ENCODE peak calls at places on chromosomes 4 and X, in five cellular contexts. X, Y, R, B and F are unnamed samples.

GRCh38 chrX:44431206-44431605 is 87.7 kb upstream of the EFHC2 start:
- DNase-seq in R (no peak), Y (no peak), B (peak), X (no peak), F (no peak)

GRCh38 chrX:119482497-119483480 is 14.5 kb downstream of the SLC25A5 start:
- DNase-seq in R (peak), Y (peak), B (peak), X (peak), F (peak)

GRCh38 chrX:13646154-13646549 is 6.8 kb upstream of the TCEANC start:
- DNase-seq in Y (peak), X (peak), R (peak), B (peak), F (peak)

GRCh38 chr4:52983563-52984303 is 121.6 kb downstream of the RASL11B start:
- DNase-seq in R (peak), B (peak), Y (no peak), X (peak), F (peak)

GRCh38 chr4:108425988-108426387 is 194.4 kb upstream of the RPL34 start:
- DNase-seq in R (no peak), X (no peak), B (no peak), Y (no peak), F (no peak)

GRCh38 chr4:17636696-17637351 is 22.4 kb downstream of the MED28 start:
- DNase-seq in Y (peak), X (peak), R (peak), B (peak), F (peak)

GRCh38 chrX:133414399-133415275 is 652 bp downstream of the GPC4 start:
- DNase-seq in R (peak), B (peak), X (no peak), Y (peak), F (peak)

GRCh38 chr4:114464873-114465272 is 133.7 kb upstream of the UGT8 start:
- DNase-seq in R (no peak), X (no peak), B (no peak), Y (no peak), F (no peak)

GRCh38 chr4:79413032-79413431 is 5.0 kb upstream of the GK2 start:
- DNase-seq in X (no peak), Y (no peak), B (no peak), R (no peak), F (no peak)
- TF ChIP-seq CTCF in X (no peak), Y (no peak), B (no peak), R (no peak), F (no peak)

GRCh38 chrX:77275392-77275791 is 171.8 kb upstream of the FGF16 start:
- DNase-seq in X (no peak), R (no peak), B (no peak), Y (no peak), F (no peak)

DNA sequence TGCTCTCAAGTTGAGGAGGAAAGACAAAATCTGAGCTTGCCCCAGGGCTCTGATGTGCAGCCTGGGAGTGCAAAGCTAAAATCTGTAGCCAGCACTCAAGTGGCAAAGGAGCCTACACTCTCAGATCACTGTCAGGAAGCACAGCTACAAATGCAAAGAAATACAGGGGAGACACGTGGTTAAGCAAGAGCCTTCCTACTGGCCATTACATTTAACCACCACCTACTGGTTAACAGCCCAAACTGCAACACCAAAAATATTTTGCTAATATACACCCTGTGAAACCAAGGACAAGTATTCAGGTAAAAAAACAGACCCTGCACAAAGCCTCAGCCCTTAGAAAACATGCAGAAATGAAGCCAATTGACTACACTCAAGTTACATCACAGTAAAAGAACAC is 170.4 kb upstream of the FGF16 start:
- DNase-seq in X (peak), B (no peak), R (no peak), Y (no peak), F (no peak)
- TF ChIP-seq CTCF in X (no peak), B (peak), R (peak), Y (no peak), F (no peak)

DNA sequence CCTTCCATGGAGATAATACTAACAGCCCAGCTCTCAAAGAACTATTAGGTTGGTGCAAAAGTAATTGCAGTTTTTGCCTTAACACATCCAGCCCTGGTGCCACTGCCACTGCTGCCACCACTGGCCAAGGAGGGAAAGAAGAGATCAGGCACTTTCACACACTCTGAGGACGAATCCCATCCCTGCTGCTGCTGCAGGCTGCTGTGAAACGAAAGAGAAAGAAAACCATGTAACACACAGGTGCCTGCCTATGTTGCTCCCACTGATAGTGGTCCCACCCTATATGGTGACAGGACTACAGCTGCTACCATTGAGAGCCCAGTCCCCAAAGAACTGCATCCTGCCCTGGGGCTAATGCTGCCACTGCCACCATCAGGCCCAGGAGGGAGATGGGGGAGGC is 35.1 kb downstream of the TMLHE start:
- DNase-seq in R (no peak), X (peak), B (no peak), Y (peak), F (no peak)
- TF ChIP-seq CTCF in R (no peak), X (no peak), B (no peak), Y (no peak), F (no peak)

DNA sequence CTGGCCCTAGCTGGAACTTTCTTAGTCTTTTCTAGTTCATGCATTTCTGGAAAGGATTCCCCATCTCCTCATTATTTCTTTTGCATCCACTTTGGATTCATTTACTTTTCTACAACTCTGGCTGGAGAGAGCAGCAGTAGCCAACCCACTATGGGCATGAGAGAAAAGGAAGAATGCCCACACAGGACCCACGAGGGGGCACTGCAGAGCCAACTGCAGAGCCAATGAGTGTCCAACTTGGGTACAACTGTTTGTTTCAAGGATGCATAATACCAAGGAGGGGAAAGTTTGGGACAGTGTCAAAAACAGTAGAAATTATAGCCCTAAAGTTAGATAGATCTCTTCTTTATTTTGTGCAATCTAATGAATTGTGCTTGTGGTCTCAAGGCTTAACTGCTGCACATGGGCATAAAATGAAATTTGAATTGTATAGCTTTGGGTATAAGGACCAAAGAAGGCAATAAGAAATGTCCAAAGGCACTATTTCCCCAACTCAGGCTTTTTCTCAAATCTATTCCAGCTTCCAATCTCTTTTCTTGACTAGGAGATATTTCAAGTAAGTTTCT is 230.6 kb downstream of the NSUN7 start:
- DNase-seq in B (no peak), Y (no peak), R (no peak), X (peak), F (no peak)
- TF ChIP-seq CTCF in B (peak), Y (peak), R (peak), X (peak), F (peak)

GRCh38 chrX:3962511-3963350 is 249.3 kb upstream of the PRKX start:
- DNase-seq in B (peak), X (peak), Y (no peak), R (peak), F (peak)
- TF ChIP-seq CTCF in B (peak), X (peak), Y (no peak), R (peak), F (peak)

DNA sequence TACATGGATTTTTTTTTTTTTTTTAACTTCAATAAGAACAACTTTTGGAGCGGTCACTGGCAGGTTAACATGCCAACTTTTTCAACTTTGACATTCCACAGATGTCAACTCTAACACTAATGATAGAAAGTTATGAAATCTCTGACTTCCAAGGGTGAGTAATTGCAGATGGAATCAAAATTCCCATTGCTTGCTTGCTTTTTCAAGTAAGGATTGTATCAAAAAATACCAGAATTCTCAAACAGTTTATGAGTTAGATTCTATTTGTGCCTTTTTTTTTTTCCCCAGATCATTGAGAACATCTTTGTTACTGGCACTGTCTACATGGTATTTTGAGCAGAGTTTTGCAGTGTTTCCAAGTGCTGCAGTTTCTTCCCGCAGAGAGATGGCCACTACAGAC is 50.3 kb upstream of the OTUD4 start:
- DNase-seq in R (no peak), B (no peak), X (no peak), Y (no peak), F (no peak)
- TF ChIP-seq CTCF in R (no peak), B (no peak), X (no peak), Y (no peak), F (no peak)

GRCh38 chrX:69066021-69066757 is 99.1 kb downstream of the PJA1 start:
- DNase-seq in Y (no peak), X (no peak), B (no peak), R (no peak), F (no peak)

GRCh38 chrX:69065451-69065850 is 99.8 kb downstream of the PJA1 start:
- DNase-seq in Y (no peak), R (no peak), X (no peak), B (no peak), F (no peak)

GRCh38 chrX:69060631-69061408 is 104.4 kb downstream of the PJA1 start:
- DNase-seq in R (peak), Y (peak), B (peak), X (no peak), F (peak)

GRCh38 chrX:69062493-69062892 is 102.8 kb downstream of the PJA1 start:
- DNase-seq in X (no peak), R (no peak), Y (no peak), B (no peak), F (no peak)

GRCh38 chrX:69063486-69063885 is 101.8 kb downstream of the PJA1 start:
- DNase-seq in R (no peak), B (no peak), X (no peak), Y (no peak), F (no peak)
- TF ChIP-seq CTCF in R (no peak), B (no peak), X (no peak), Y (no peak), F (no peak)

GRCh38 chr4:48031802-48032525 is 15.4 kb downstream of the NIPAL1 start:
- DNase-seq in Y (no peak), X (no peak), B (no peak), R (no peak), F (no peak)
- TF ChIP-seq CTCF in Y (no peak), X (no peak), B (no peak), R (no peak), F (no peak)

GRCh38 chrX:2391869-2392606 is 108.7 kb downstream of the DHRSX start:
- DNase-seq in B (peak), Y (peak), R (no peak), X (no peak), F (no peak)
- TF ChIP-seq CTCF in B (no peak), Y (no peak), R (peak), X (no peak), F (no peak)